ENCODE peak calls at places on chromosomes 12 and 14, in six cellular contexts. One of them, this sample, is unnamed.

GRCh38 chr14:90426663-90427062 is 29.8 kb downstream of the CALM1 start:
- DNase-seq in endothelial cell of umbilical vein: peak; percentile 69
- DNase-seq in astrocyte: no peak
- DNase-seq in trophoblast cell: no peak
- DNase-seq in fibroblast of lung: peak; percentile 41
- DNase-seq in PC-3: no peak
- DNase-seq in this sample: no peak

GRCh38 chr14:93023039-93023438 is 92.7 kb downstream of the ITPK1 start:
- DNase-seq in PC-3: peak; percentile 22
- DNase-seq in fibroblast of lung: no peak
- DNase-seq in trophoblast cell: peak; percentile 37
- DNase-seq in endothelial cell of umbilical vein: no peak
- DNase-seq in astrocyte: no peak
- DNase-seq in this sample: no peak

GRCh38 chr12:7695159-7695930 is at the start of gene GDF3:
- DNase-seq in trophoblast cell: no peak
- DNase-seq in astrocyte: no peak
- DNase-seq in fibroblast of lung: peak; percentile 2
- DNase-seq in PC-3: no peak
- DNase-seq in endothelial cell of umbilical vein: peak; percentile 94
- DNase-seq in this sample: no peak

GRCh38 chr12:98325003-98325402 is 190.4 kb upstream of the TMPO start:
- DNase-seq in trophoblast cell: no peak
- DNase-seq in endothelial cell of umbilical vein: no peak
- DNase-seq in PC-3: no peak
- DNase-seq in astrocyte: no peak
- DNase-seq in fibroblast of lung: no peak
- DNase-seq in this sample: no peak

GRCh38 chr12:118034429-118035193 is 18.1 kb downstream of the RFC5 start:
- DNase-seq in PC-3: peak; percentile 75
- DNase-seq in endothelial cell of umbilical vein: peak; percentile 24
- DNase-seq in astrocyte: peak; percentile 45
- DNase-seq in trophoblast cell: peak; percentile 89
- DNase-seq in fibroblast of lung: peak; percentile 76
- DNase-seq in this sample: peak; percentile 43

GRCh38 chr12:27498761-27499160 is 25.2 kb upstream of the PPFIBP1 start:
- DNase-seq in astrocyte: no peak
- DNase-seq in fibroblast of lung: peak; percentile 29
- DNase-seq in PC-3: no peak
- DNase-seq in trophoblast cell: no peak
- DNase-seq in endothelial cell of umbilical vein: no peak
- DNase-seq in this sample: no peak

GRCh38 chr14:89921346-89921745 is 33.2 kb downstream of the EFCAB11 start:
- DNase-seq in trophoblast cell: no peak
- DNase-seq in fibroblast of lung: no peak
- DNase-seq in PC-3: peak; percentile 31
- DNase-seq in astrocyte: peak; percentile 49
- DNase-seq in endothelial cell of umbilical vein: no peak
- DNase-seq in this sample: no peak

GRCh38 chr12:31574803-31575573 is 15.9 kb downstream of the DENND5B start:
- DNase-seq in PC-3: no peak
- DNase-seq in trophoblast cell: no peak
- DNase-seq in fibroblast of lung: peak; percentile 19
- DNase-seq in astrocyte: peak; percentile 63
- DNase-seq in endothelial cell of umbilical vein: peak; percentile 90
- DNase-seq in this sample: no peak

GRCh38 chr14:91159906-91160305 is 46.0 kb downstream of the DGLUCY start:
- DNase-seq in fibroblast of lung: no peak
- DNase-seq in endothelial cell of umbilical vein: no peak
- DNase-seq in PC-3: no peak
- DNase-seq in astrocyte: peak; percentile 43
- DNase-seq in trophoblast cell: peak; percentile 77
- DNase-seq in this sample: no peak

GRCh38 chr12:79858518-79858917 is 76.4 kb downstream of the PPP1R12A start:
- DNase-seq in astrocyte: peak; percentile 17
- DNase-seq in trophoblast cell: peak; percentile 43
- DNase-seq in PC-3: no peak
- DNase-seq in fibroblast of lung: no peak
- DNase-seq in endothelial cell of umbilical vein: no peak
- DNase-seq in this sample: no peak

GRCh38 chr12:15851045-15851444 is 31.1 kb upstream of the STRAP start:
- DNase-seq in trophoblast cell: peak; percentile 16
- DNase-seq in endothelial cell of umbilical vein: no peak
- DNase-seq in astrocyte: no peak
- DNase-seq in fibroblast of lung: no peak
- DNase-seq in PC-3: no peak
- DNase-seq in this sample: no peak

GRCh38 chr14:99790978-99791376 is 2.2 kb upstream of the EML1 start:
- DNase-seq in trophoblast cell: no peak
- DNase-seq in astrocyte: no peak
- DNase-seq in PC-3: no peak
- DNase-seq in endothelial cell of umbilical vein: no peak
- DNase-seq in fibroblast of lung: no peak
- DNase-seq in this sample: peak; percentile 9

GRCh38 chr12:111074559-111074958 is 154.2 kb upstream of the MYL2 start:
- DNase-seq in PC-3: no peak
- DNase-seq in fibroblast of lung: no peak
- DNase-seq in astrocyte: no peak
- DNase-seq in endothelial cell of umbilical vein: no peak
- DNase-seq in trophoblast cell: no peak
- DNase-seq in this sample: no peak

GRCh38 chr12:90627180-90627896 is 327.6 kb downstream of the CCER1 start:
- DNase-seq in trophoblast cell: no peak
- DNase-seq in endothelial cell of umbilical vein: peak; percentile 9
- DNase-seq in PC-3: no peak
- DNase-seq in fibroblast of lung: no peak
- DNase-seq in astrocyte: peak; percentile 45
- DNase-seq in this sample: peak; percentile 44

GRCh38 chr14:99352688-99353280 is 80.8 kb upstream of the BCL11B start:
- DNase-seq in astrocyte: no peak
- DNase-seq in endothelial cell of umbilical vein: no peak
- DNase-seq in PC-3: no peak
- DNase-seq in fibroblast of lung: no peak
- DNase-seq in trophoblast cell: no peak
- DNase-seq in this sample: no peak

GRCh38 chr12:31369712-31370521 is 44.0 kb upstream of the SINHCAF start:
- DNase-seq in endothelial cell of umbilical vein: peak; percentile 60
- DNase-seq in fibroblast of lung: peak; percentile 69
- DNase-seq in PC-3: no peak
- DNase-seq in astrocyte: peak; percentile 31
- DNase-seq in trophoblast cell: peak; percentile 97
- DNase-seq in this sample: no peak

GRCh38 chr12:10641735-10642500 is 28.5 kb upstream of the MAGOHB start:
- DNase-seq in astrocyte: peak; percentile 40
- DNase-seq in PC-3: peak; percentile 61
- DNase-seq in trophoblast cell: peak; percentile 91
- DNase-seq in fibroblast of lung: peak; percentile 11
- DNase-seq in endothelial cell of umbilical vein: peak; percentile 99
- DNase-seq in this sample: peak; percentile 28

GRCh38 chr14:102654298-102654697 is 61.8 kb downstream of the RCOR1 start:
- DNase-seq in PC-3: peak; percentile 64
- DNase-seq in astrocyte: peak; percentile 18
- DNase-seq in trophoblast cell: peak; percentile 68
- DNase-seq in endothelial cell of umbilical vein: no peak
- DNase-seq in fibroblast of lung: no peak
- DNase-seq in this sample: peak; percentile 28

GRCh38 chr14:102655154-102655553 is 62.7 kb downstream of the RCOR1 start:
- DNase-seq in endothelial cell of umbilical vein: peak; percentile 92
- DNase-seq in astrocyte: peak; percentile 66
- DNase-seq in fibroblast of lung: no peak
- DNase-seq in PC-3: peak; percentile 83
- DNase-seq in trophoblast cell: peak; percentile 91
- DNase-seq in this sample: peak; percentile 52

GRCh38 chr14:102646615-102647014 is 54.2 kb downstream of the RCOR1 start:
- DNase-seq in astrocyte: no peak
- DNase-seq in trophoblast cell: peak; percentile 52
- DNase-seq in fibroblast of lung: no peak
- DNase-seq in endothelial cell of umbilical vein: no peak
- DNase-seq in PC-3: no peak
- DNase-seq in this sample: no peak

DNA sequence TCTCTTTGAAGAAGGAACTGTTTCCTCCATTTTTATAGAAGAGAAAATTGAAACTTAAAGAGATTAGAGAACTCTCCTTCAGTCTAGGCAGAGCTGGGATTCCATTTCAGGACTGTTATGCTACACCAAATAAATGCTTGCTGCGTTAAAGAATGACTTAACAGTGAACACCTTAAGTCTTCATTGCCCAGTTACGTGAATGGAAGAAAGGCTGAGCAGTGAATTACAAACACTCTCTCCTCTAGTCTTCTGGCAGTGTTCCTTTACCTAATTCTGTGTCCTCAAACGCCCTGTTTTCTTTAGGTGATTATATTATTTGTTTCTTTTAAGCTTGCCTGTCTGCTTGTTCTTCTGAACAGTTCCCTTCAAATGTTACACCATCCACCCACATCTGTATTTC is 59.7 kb downstream of the RCOR1 start:
- DNase-seq in endothelial cell of umbilical vein: no peak
- DNase-seq in PC-3: no peak
- DNase-seq in fibroblast of lung: no peak
- DNase-seq in trophoblast cell: no peak
- DNase-seq in astrocyte: no peak
- DNase-seq in this sample: no peak
- H3K4me2 ChIP-seq in endothelial cell of umbilical vein: no peak overlapping the region
- H3K4me2 ChIP-seq in PC-3: no peak overlapping the region
- H3K4me2 ChIP-seq in fibroblast of lung: no peak overlapping the region
- H3K4me2 ChIP-seq in trophoblast cell: no peak overlapping the region
- H3K4me2 ChIP-seq in astrocyte: no peak overlapping the region
- H3K4me2 ChIP-seq in this sample: no peak overlapping the region

GRCh38 chr14:101827286-101827685 is 65.8 kb downstream of the PPP2R5C start:
- DNase-seq in fibroblast of lung: no peak
- DNase-seq in trophoblast cell: no peak
- DNase-seq in astrocyte: no peak
- DNase-seq in PC-3: no peak
- DNase-seq in endothelial cell of umbilical vein: no peak
- DNase-seq in this sample: no peak
- H3K4me2 ChIP-seq in fibroblast of lung: no peak overlapping the region
- H3K4me2 ChIP-seq in trophoblast cell: no peak overlapping the region
- H3K4me2 ChIP-seq in astrocyte: no peak overlapping the region
- H3K4me2 ChIP-seq in PC-3: no peak overlapping the region
- H3K4me2 ChIP-seq in endothelial cell of umbilical vein: no peak overlapping the region
- H3K4me2 ChIP-seq in this sample: no peak overlapping the region

DNA sequence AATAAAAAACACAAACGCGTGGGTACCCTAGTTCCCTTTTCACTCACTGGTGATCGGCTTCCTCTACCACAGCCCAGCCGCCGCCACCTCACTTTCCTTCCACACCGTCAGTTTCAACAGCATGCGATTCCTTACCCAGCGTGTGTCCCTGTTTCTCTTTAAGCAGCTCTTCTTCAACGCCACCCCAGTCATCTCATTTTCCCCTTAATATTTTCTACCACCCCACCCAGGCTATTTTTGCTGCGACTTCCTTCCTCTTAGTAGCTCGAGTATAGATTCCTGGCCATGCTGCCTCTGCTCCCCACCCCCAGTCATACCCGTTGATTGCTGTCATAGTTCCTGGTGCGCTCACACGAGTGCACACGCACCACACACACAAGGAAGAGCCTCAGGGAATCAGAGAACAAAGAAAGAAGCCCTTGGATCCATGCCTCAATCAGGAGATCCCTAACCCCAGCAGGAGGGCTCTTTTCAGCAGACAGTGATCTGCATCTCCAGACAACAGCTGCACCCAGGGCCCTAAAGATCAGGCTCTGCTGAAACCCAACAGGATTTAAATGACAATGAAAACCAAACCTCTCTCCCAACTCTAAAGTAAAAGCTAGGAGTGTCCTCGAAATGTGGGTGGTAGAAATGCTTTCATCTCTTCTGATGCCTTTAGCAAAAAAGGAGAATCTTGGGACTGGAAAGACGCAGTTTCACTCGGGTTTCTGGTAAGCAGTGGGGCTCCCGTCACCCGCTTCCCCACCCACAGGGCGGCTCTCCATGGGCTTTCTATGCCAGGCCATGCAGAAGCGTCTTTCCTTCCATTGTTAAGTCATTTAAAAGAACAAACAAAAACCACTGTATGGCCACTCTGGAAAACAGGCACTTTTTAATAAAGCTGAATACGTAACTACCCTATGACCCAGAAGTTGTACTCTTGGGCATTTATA is 23.8 kb downstream of the VPS37B start:
- DNase-seq in fibroblast of lung: peak; percentile 76
- DNase-seq in PC-3: peak; percentile 58
- DNase-seq in endothelial cell of umbilical vein: peak; percentile 84
- DNase-seq in trophoblast cell: peak; percentile 66
- DNase-seq in astrocyte: peak; percentile 79
- DNase-seq in this sample: peak; percentile 70
- H3K4me2 ChIP-seq in fibroblast of lung: peak overlapping the region; percentile 94
- H3K4me2 ChIP-seq in PC-3: peak overlapping the region; percentile 9
- H3K4me2 ChIP-seq in endothelial cell of umbilical vein: peak overlapping the region; percentile 84
- H3K4me2 ChIP-seq in trophoblast cell: peak overlapping the region; percentile 39
- H3K4me2 ChIP-seq in astrocyte: peak overlapping the region; percentile 87
- H3K4me2 ChIP-seq in this sample: peak overlapping the region; percentile 19

GRCh38 chr14:105413542-105413886 is 6.1 kb upstream of the MTA1 start:
- DNase-seq in astrocyte: no peak
- DNase-seq in trophoblast cell: no peak
- DNase-seq in fibroblast of lung: no peak
- DNase-seq in PC-3: no peak
- DNase-seq in endothelial cell of umbilical vein: no peak
- DNase-seq in this sample: no peak

GRCh38 chr14:105412768-105413541 is 6.7 kb upstream of the MTA1 start:
- DNase-seq in trophoblast cell: no peak
- DNase-seq in astrocyte: no peak
- DNase-seq in fibroblast of lung: no peak
- DNase-seq in PC-3: no peak
- DNase-seq in endothelial cell of umbilical vein: no peak
- DNase-seq in this sample: no peak

GRCh38 chr14:105416671-105417070 is 3.0 kb upstream of the MTA1 start:
- DNase-seq in astrocyte: no peak
- DNase-seq in PC-3: no peak
- DNase-seq in endothelial cell of umbilical vein: no peak
- DNase-seq in fibroblast of lung: no peak
- DNase-seq in trophoblast cell: no peak
- DNase-seq in this sample: no peak

GRCh38 chr14:105415481-105416428 is 3.9 kb upstream of the MTA1 start:
- DNase-seq in fibroblast of lung: no peak
- DNase-seq in PC-3: no peak
- DNase-seq in astrocyte: no peak
- DNase-seq in endothelial cell of umbilical vein: no peak
- DNase-seq in trophoblast cell: no peak
- DNase-seq in this sample: no peak

GRCh38 chr14:105414456-105415371 is 4.9 kb upstream of the MTA1 start:
- DNase-seq in PC-3: peak; percentile 31
- DNase-seq in endothelial cell of umbilical vein: peak; percentile 72
- DNase-seq in trophoblast cell: peak; percentile 39
- DNase-seq in astrocyte: peak; percentile 36
- DNase-seq in fibroblast of lung: peak; percentile 63
- DNase-seq in this sample: peak; percentile 26
- H3K4me2 ChIP-seq in PC-3: peak overlapping the region; percentile 82
- H3K4me2 ChIP-seq in endothelial cell of umbilical vein: peak overlapping the region; percentile 21
- H3K4me2 ChIP-seq in trophoblast cell: peak overlapping the region; percentile 67
- H3K4me2 ChIP-seq in astrocyte: peak overlapping the region; percentile 84
- H3K4me2 ChIP-seq in fibroblast of lung: peak overlapping the region; percentile 58
- H3K4me2 ChIP-seq in this sample: peak overlapping the region; percentile 79

DNA sequence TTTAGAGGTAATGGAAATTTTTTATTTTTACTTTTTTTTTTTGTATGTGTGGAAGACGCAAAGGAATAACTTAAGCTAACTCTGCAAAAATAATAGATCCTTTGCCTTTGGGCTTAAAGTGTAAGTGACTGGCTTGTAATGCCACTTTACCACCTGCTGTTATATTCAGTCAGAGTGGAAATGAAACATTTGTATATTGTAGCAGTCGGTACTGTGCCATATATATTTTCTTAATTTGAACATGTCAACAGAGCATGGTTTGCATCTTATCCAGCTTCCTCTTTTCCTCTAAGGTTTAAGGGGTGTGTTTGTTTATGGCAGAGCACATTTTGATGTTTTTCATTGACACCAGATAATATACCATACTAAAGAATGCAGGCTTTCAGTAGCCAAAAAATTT is 176.6 kb downstream of the TRHDE start:
- DNase-seq in trophoblast cell: no peak
- DNase-seq in astrocyte: no peak
- DNase-seq in fibroblast of lung: no peak
- DNase-seq in PC-3: no peak
- DNase-seq in endothelial cell of umbilical vein: no peak
- DNase-seq in this sample: no peak
- H3K4me2 ChIP-seq in trophoblast cell: no peak overlapping the region
- H3K4me2 ChIP-seq in astrocyte: no peak overlapping the region
- H3K4me2 ChIP-seq in fibroblast of lung: no peak overlapping the region
- H3K4me2 ChIP-seq in PC-3: no peak overlapping the region
- H3K4me2 ChIP-seq in endothelial cell of umbilical vein: no peak overlapping the region
- H3K4me2 ChIP-seq in this sample: no peak overlapping the region

This sample was measured in mammary epithelial cell.